ENCODE peak calls at places on chromosomes 16 and 17, in six cellular contexts. M, Y, E, R, G and W are unnamed samples.

GRCh38 chr16:81469710-81470481 is 25.3 kb downstream of the CMIP start:
- DNase-seq in E (no peak), R (no peak), Y (no peak), M (no peak), G (peak), W (no peak)

GRCh38 chr17:77361986-77362620 is 221.3 kb downstream of the SEC14L1 start:
- DNase-seq in M (no peak), R (no peak), G (no peak), E (no peak), Y (no peak), W (no peak)

GRCh38 chr16:48256579-48257177 is 9.3 kb upstream of the ABCC11 start:
- DNase-seq in E (no peak), Y (no peak), R (no peak), G (no peak), M (no peak), W (no peak)

GRCh38 chr17:81004336-81005015 is 12.8 kb downstream of the CHMP6 start:
- DNase-seq in M (no peak), E (no peak), G (no peak), R (no peak), Y (no peak), W (no peak)

GRCh38 chr16:11052080-11052808 is 107.9 kb downstream of the CLEC16A start:
- DNase-seq in R (no peak), E (no peak), M (no peak), G (no peak), Y (no peak), W (no peak)

GRCh38 chr17:48515925-48516900 is 14.6 kb downstream of the HOXB1 start:
- DNase-seq in E (no peak), G (no peak), M (no peak), Y (no peak), R (no peak), W (no peak)

GRCh38 chr16:20867585-20867984 is 32.6 kb downstream of the DCUN1D3 start:
- DNase-seq in M (peak), G (no peak), E (peak), Y (no peak), R (peak), W (no peak)

GRCh38 chr17:82917656-82918345 is 78.0 kb upstream of the ZNF750 start:
- DNase-seq in Y (no peak), M (no peak), G (peak), R (peak), E (peak), W (no peak)

GRCh38 chr17:10698116-10698818 is 873 bp downstream of the ADPRM start:
- DNase-seq in E (peak), Y (no peak), G (peak), M (peak), R (peak), W (peak)

GRCh38 chr16:66426112-66427035 is 721 bp upstream of the BEAN1 start:
- DNase-seq in M (no peak), Y (peak), G (no peak), R (no peak), E (peak), W (no peak)

GRCh38 chr16:88494335-88495154 is 41.5 kb downstream of the ZFPM1 start:
- DNase-seq in R (no peak), Y (no peak), G (no peak), E (no peak), M (no peak), W (no peak)

GRCh38 chr17:32298721-32299578 is 33.3 kb downstream of the RHBDL3 start:
- DNase-seq in Y (no peak), R (no peak), E (no peak), M (no peak), G (no peak), W (peak)

GRCh38 chr17:81254955-81255717 is 16.0 kb downstream of the NDUFAF8 start:
- DNase-seq in E (peak), M (no peak), Y (peak), R (peak), G (peak), W (peak)

GRCh38 chr17:39659286-39660010 is 5.7 kb upstream of the TCAP start:
- DNase-seq in R (no peak), E (no peak), M (no peak), G (no peak), Y (no peak), W (no peak)

GRCh38 chr16:58498341-58499091 is 1.4 kb upstream of the NDRG4 start:
- DNase-seq in G (no peak), R (no peak), M (no peak), E (no peak), Y (no peak), W (no peak)

GRCh38 chr17:4520881-4521600 is 22.4 kb downstream of the SPNS2 start:
- DNase-seq in Y (no peak), R (peak), E (peak), G (peak), M (peak), W (peak)

GRCh38 chr17:4520060-4520880 is 21.6 kb downstream of the SPNS2 start:
- DNase-seq in R (no peak), E (no peak), Y (no peak), M (no peak), G (no peak), W (no peak)

GRCh38 chr17:4523946-4524345 is 25.3 kb downstream of the SPNS2 start:
- DNase-seq in E (no peak), R (no peak), Y (no peak), G (no peak), M (no peak), W (no peak)

GRCh38 chr17:4525691-4526397 is 27.2 kb downstream of the SPNS2 start:
- DNase-seq in E (no peak), G (no peak), R (no peak), Y (no peak), M (no peak), W (no peak)

GRCh38 chr17:4522661-4523060 is 24.0 kb downstream of the SPNS2 start:
- DNase-seq in G (no peak), R (no peak), E (no peak), M (no peak), Y (no peak), W (no peak)
- TF ChIP-seq CTCF in G (no peak), R (no peak), E (no peak), M (no peak), Y (no peak), W (no peak)

DNA sequence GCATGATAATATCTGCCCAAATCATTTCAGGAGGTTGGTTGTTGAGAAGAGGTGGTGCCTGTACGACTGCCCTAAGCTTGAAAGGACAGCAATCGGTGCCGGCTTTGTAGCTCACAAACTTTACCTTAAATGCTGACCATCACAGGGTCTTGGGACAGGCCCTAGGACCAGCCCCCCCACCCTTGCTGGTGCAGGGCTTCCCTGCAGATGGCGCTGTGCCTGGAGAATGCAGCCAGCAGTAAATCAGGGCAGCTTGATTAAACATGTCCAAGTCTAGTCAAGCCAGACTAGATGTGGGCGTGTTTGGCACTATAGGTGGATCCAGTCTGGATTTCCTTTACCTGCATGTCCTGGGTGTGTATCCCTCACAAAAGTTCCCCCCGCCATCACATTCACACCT is 135.5 kb upstream of the CRHR1 start:
- DNase-seq in M (no peak), Y (no peak), E (no peak), R (no peak), G (no peak), W (no peak)
- TF ChIP-seq CTCF in M (peak), Y (no peak), E (no peak), R (no peak), G (no peak), W (peak)

GRCh38 chr17:65055708-65056638 is 567 bp downstream of the GNA13 start:
- DNase-seq in R (peak), G (peak), M (peak), E (no peak), Y (peak), W (peak)
- TF ChIP-seq CTCF in R (no peak), G (no peak), M (no peak), E (no peak), Y (no peak), W (no peak)

GRCh38 chr16:27428035-27428785 is 26.2 kb downstream of the IL21R start:
- DNase-seq in G (no peak), E (no peak), M (no peak), Y (peak), R (no peak), W (no peak)

GRCh38 chr16:27427538-27427937 is 25.6 kb downstream of the IL21R start:
- DNase-seq in R (no peak), Y (peak), E (no peak), M (no peak), G (no peak), W (no peak)

GRCh38 chr16:27424772-27425498 is 23.0 kb downstream of the IL21R start:
- DNase-seq in E (no peak), M (no peak), R (no peak), Y (peak), G (no peak), W (no peak)

GRCh38 chr16:27425961-27426360 is 24.0 kb downstream of the IL21R start:
- DNase-seq in M (no peak), E (no peak), Y (peak), G (no peak), R (no peak), W (no peak)

DNA sequence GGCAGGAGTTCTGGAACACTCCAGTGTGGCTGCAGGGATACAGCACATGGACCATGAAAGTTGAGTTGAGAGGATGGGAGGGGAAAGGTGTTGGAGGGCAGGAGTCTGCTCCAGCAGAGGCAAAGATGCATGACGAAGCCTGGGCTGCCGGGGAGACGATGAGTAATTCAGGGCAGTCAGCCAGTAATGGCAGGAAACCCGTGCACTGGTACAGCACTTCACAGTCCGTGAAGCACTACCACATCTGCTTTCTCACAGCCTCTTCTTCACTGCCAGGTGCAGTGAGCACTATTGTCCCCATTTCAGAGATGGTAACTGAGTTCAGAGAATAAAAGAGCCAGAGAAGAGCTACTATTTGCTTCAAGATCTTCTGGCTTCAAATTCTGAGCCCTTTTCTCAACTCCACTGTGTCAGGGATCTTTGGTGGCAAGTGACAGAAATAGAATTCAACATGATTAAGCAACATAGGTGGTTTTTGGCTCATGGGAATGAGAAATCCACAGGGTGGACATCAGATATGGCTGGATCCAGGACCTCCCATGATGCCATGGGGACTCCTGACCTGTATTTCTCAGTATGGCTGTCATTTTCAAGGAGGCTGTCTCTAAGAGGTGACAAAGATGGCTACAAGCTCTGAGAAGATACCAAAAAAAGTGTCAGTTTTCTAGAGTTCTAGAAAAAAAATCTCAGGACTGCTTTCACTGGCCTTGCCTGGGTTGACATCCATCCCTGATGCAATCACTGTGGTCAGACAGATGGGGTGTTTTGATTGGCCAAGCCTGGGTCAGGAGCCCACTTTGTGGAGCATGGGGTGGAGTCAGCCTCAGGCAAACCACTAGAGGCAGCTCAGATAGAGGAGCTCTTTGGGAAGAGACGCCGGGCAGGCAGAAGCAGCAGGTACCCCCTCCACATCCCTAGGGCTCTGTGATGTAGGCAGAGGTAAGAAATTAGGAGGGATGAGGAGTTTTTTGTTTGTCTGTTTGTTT is 24.7 kb downstream of the IL21R start:
- DNase-seq in E (peak), R (peak), G (peak), M (peak), Y (peak), W (no peak)
- TF ChIP-seq CTCF in E (no peak), R (peak), G (no peak), M (no peak), Y (no peak), W (no peak)